ENCODE peak calls at places on chromosomes 13 and 19, in five cellular contexts. One of them, this sample, is unnamed. For H3K4me1, the result is how much of the 10 kb centered on the place peaks cover.

GRCh38 chr19:13173129-13173737 is 23.0 kb downstream of the IER2 start:
- DNase-seq in Caco-2: no peak
- DNase-seq in naive thymus-derived CD4-positive, alpha-beta T cell: no peak
- DNase-seq in tibial artery: no peak
- DNase-seq in left ventricle myocardium inferior: no peak
- DNase-seq in this sample: no peak

GRCh38 chr19:4454952-4455738 is 2.4 kb downstream of the UBXN6 start:
- DNase-seq in Caco-2: no peak
- DNase-seq in naive thymus-derived CD4-positive, alpha-beta T cell: no peak
- DNase-seq in tibial artery: no peak
- DNase-seq in left ventricle myocardium inferior: no peak
- DNase-seq in this sample: no peak

GRCh38 chr13:27679896-27680295 is 58.2 kb downstream of the POLR1D start:
- DNase-seq in Caco-2: no peak
- DNase-seq in naive thymus-derived CD4-positive, alpha-beta T cell: no peak
- DNase-seq in tibial artery: no peak
- DNase-seq in left ventricle myocardium inferior: no peak
- DNase-seq in this sample: no peak

GRCh38 chr19:32828643-32829344 is 40.8 kb downstream of the SLC7A9 start:
- DNase-seq in Caco-2: no peak
- DNase-seq in naive thymus-derived CD4-positive, alpha-beta T cell: no peak
- DNase-seq in tibial artery: no peak
- DNase-seq in left ventricle myocardium inferior: no peak
- DNase-seq in this sample: no peak

GRCh38 chr19:10309423-10309822 is at the start of gene ZGLP1:
- DNase-seq in Caco-2: no peak
- DNase-seq in naive thymus-derived CD4-positive, alpha-beta T cell: no peak
- DNase-seq in tibial artery: no peak
- DNase-seq in left ventricle myocardium inferior: no peak
- DNase-seq in this sample: no peak

GRCh38 chr13:91546865-91547264 is 148.4 kb downstream of the GPC5 start:
- DNase-seq in Caco-2: no peak
- DNase-seq in naive thymus-derived CD4-positive, alpha-beta T cell: no peak
- DNase-seq in tibial artery: no peak
- DNase-seq in left ventricle myocardium inferior: no peak
- DNase-seq in this sample: no peak

GRCh38 chr13:109370486-109370885 is 415.9 kb downstream of the IRS2 start:
- DNase-seq in Caco-2: no peak
- DNase-seq in naive thymus-derived CD4-positive, alpha-beta T cell: no peak
- DNase-seq in tibial artery: no peak
- DNase-seq in left ventricle myocardium inferior: no peak
- DNase-seq in this sample: no peak

GRCh38 chr13:97276862-97277269 is 54.7 kb downstream of the MBNL2 start:
- DNase-seq in Caco-2: no peak
- DNase-seq in naive thymus-derived CD4-positive, alpha-beta T cell: no peak
- DNase-seq in tibial artery: no peak
- DNase-seq in left ventricle myocardium inferior: no peak
- DNase-seq in this sample: no peak

GRCh38 chr13:68481130-68481529 is 1251.0 kb upstream of the PCDH9 start:
- DNase-seq in Caco-2: no peak
- DNase-seq in naive thymus-derived CD4-positive, alpha-beta T cell: no peak
- DNase-seq in tibial artery: no peak
- DNase-seq in left ventricle myocardium inferior: no peak
- DNase-seq in this sample: no peak

GRCh38 chr13:44274838-44275237 is 98.8 kb upstream of the SERP2 start:
- DNase-seq in Caco-2: no peak
- DNase-seq in naive thymus-derived CD4-positive, alpha-beta T cell: no peak
- DNase-seq in tibial artery: no peak
- DNase-seq in left ventricle myocardium inferior: no peak
- DNase-seq in this sample: no peak

GRCh38 chr13:95671597-95671996 is 5.3 kb upstream of the DNAJC3 start:
- DNase-seq in Caco-2: no peak
- DNase-seq in naive thymus-derived CD4-positive, alpha-beta T cell: no peak
- DNase-seq in tibial artery: no peak
- DNase-seq in left ventricle myocardium inferior: no peak
- DNase-seq in this sample: no peak

GRCh38 chr13:91220872-91221271 is 126.6 kb upstream of the MIR17HG start:
- DNase-seq in Caco-2: no peak
- DNase-seq in naive thymus-derived CD4-positive, alpha-beta T cell: no peak
- DNase-seq in tibial artery: no peak
- DNase-seq in left ventricle myocardium inferior: no peak
- DNase-seq in this sample: no peak

GRCh38 chr19:55305491-55305890 is 19.6 kb downstream of the TMEM150B start:
- DNase-seq in Caco-2: peak
- DNase-seq in naive thymus-derived CD4-positive, alpha-beta T cell: peak
- DNase-seq in tibial artery: no peak
- DNase-seq in left ventricle myocardium inferior: no peak
- DNase-seq in this sample: no peak

GRCh38 chr13:43180837-43181236 is 157.5 kb downstream of the DNAJC15 start:
- DNase-seq in Caco-2: no peak
- DNase-seq in naive thymus-derived CD4-positive, alpha-beta T cell: no peak
- DNase-seq in tibial artery: no peak
- DNase-seq in left ventricle myocardium inferior: no peak
- DNase-seq in this sample: no peak

GRCh38 chr19:16462757-16463250 is 9.0 kb downstream of the EPS15L1 start:
- DNase-seq in Caco-2: no peak
- DNase-seq in naive thymus-derived CD4-positive, alpha-beta T cell: no peak
- DNase-seq in tibial artery: no peak
- DNase-seq in left ventricle myocardium inferior: peak
- DNase-seq in this sample: no peak

GRCh38 chr19:16461630-16462051 is 10.1 kb downstream of the EPS15L1 start:
- DNase-seq in Caco-2: no peak
- DNase-seq in naive thymus-derived CD4-positive, alpha-beta T cell: no peak
- DNase-seq in tibial artery: no peak
- DNase-seq in left ventricle myocardium inferior: peak
- DNase-seq in this sample: no peak

GRCh38 chr19:16463991-16464575 is 7.7 kb downstream of the EPS15L1 start:
- DNase-seq in Caco-2: peak
- DNase-seq in naive thymus-derived CD4-positive, alpha-beta T cell: no peak
- DNase-seq in tibial artery: no peak
- DNase-seq in left ventricle myocardium inferior: no peak
- DNase-seq in this sample: no peak

GRCh38 chr19:16465239-16465638 is 6.5 kb downstream of the EPS15L1 start:
- DNase-seq in Caco-2: no peak
- DNase-seq in naive thymus-derived CD4-positive, alpha-beta T cell: no peak
- DNase-seq in tibial artery: no peak
- DNase-seq in left ventricle myocardium inferior: no peak
- DNase-seq in this sample: no peak

DNA sequence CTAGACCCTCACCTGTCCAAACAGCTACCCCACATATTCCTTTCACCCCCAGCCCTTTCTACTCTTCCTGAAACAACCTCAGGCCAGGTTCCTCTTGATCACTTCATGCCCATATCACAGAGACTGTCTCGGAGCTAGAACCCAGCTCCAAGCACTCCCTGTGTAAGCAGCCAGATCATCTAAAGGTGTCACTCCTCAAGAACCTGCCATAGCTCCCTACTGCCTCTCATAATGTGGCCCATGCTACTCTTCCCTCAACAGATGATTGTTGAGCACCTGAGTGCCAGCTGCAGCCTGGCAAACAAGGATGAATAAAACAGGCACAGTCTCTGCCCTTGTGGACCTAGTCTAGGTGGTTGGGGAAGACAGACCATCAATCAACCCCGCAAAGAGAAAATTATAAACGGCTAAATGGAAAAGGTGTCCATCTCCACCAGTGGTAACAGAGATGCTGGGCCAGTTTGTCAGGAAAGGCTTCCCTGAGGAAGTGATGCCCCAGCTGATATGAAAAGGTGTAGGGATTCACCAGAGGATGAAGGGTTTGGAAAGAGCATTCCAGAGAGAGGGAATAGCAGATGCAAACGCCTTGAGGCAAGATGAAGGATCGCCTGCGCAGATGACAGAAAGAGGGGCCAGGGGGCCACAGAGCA is 8.3 kb downstream of the EPS15L1 start:
- DNase-seq in Caco-2: no peak
- DNase-seq in naive thymus-derived CD4-positive, alpha-beta T cell: no peak
- DNase-seq in tibial artery: no peak
- DNase-seq in left ventricle myocardium inferior: no peak
- DNase-seq in this sample: no peak
- H3K4me1 ChIP-seq in Caco-2: under half
- H3K4me1 ChIP-seq in naive thymus-derived CD4-positive, alpha-beta T cell: under half
- H3K4me1 ChIP-seq in tibial artery: under half
- H3K4me1 ChIP-seq in left ventricle myocardium inferior: half or more
- H3K4me1 ChIP-seq in this sample: under half

GRCh38 chr13:53010374-53011105 is 18.1 kb upstream of the OLFM4 start:
- DNase-seq in Caco-2: no peak
- DNase-seq in naive thymus-derived CD4-positive, alpha-beta T cell: no peak
- DNase-seq in tibial artery: no peak
- DNase-seq in left ventricle myocardium inferior: no peak
- DNase-seq in this sample: no peak
- H3K4me1 ChIP-seq in Caco-2: under half
- H3K4me1 ChIP-seq in naive thymus-derived CD4-positive, alpha-beta T cell: under half
- H3K4me1 ChIP-seq in tibial artery: under half
- H3K4me1 ChIP-seq in left ventricle myocardium inferior: under half
- H3K4me1 ChIP-seq in this sample: under half

GRCh38 chr19:35389192-35389861 is 18.5 kb downstream of the GPR42 start:
- DNase-seq in Caco-2: no peak
- DNase-seq in naive thymus-derived CD4-positive, alpha-beta T cell: no peak
- DNase-seq in tibial artery: no peak
- DNase-seq in left ventricle myocardium inferior: no peak
- DNase-seq in this sample: no peak
- H3K4me1 ChIP-seq in Caco-2: under half
- H3K4me1 ChIP-seq in naive thymus-derived CD4-positive, alpha-beta T cell: under half
- H3K4me1 ChIP-seq in tibial artery: under half
- H3K4me1 ChIP-seq in left ventricle myocardium inferior: under half
- H3K4me1 ChIP-seq in this sample: under half

GRCh38 chr13:50230365-50230978 is 215.2 kb downstream of the KCNRG start:
- DNase-seq in Caco-2: peak
- DNase-seq in naive thymus-derived CD4-positive, alpha-beta T cell: no peak
- DNase-seq in tibial artery: no peak
- DNase-seq in left ventricle myocardium inferior: no peak
- DNase-seq in this sample: no peak

GRCh38 chr13:50227356-50227755 is 212.1 kb downstream of the KCNRG start:
- DNase-seq in Caco-2: no peak
- DNase-seq in naive thymus-derived CD4-positive, alpha-beta T cell: no peak
- DNase-seq in tibial artery: no peak
- DNase-seq in left ventricle myocardium inferior: no peak
- DNase-seq in this sample: no peak

GRCh38 chr13:50228527-50228926 is 213.3 kb downstream of the KCNRG start:
- DNase-seq in Caco-2: no peak
- DNase-seq in naive thymus-derived CD4-positive, alpha-beta T cell: no peak
- DNase-seq in tibial artery: no peak
- DNase-seq in left ventricle myocardium inferior: no peak
- DNase-seq in this sample: no peak

GRCh38 chr13:50226515-50227147 is 211.4 kb downstream of the KCNRG start:
- DNase-seq in Caco-2: no peak
- DNase-seq in naive thymus-derived CD4-positive, alpha-beta T cell: no peak
- DNase-seq in tibial artery: no peak
- DNase-seq in left ventricle myocardium inferior: no peak
- DNase-seq in this sample: no peak

DNA sequence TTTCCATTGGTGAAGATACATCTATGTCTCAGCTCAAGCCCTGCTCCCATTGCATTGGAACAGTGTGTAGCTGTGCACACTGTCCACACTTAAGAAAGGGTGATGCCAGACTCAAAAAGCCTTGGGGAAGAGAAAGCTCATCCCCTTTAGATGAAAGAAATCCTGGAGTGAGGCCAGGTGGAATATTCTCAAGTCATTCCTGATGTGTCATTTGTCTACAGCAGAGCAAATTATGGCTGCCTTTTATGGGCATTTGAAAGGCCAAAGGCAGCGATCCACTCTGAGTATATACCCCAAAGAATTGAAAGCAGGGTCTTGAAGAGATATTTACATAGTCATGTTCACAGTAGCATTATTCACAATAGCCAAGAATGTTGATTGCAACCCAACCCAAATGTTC is 214.7 kb downstream of the KCNRG start:
- DNase-seq in Caco-2: no peak
- DNase-seq in naive thymus-derived CD4-positive, alpha-beta T cell: no peak
- DNase-seq in tibial artery: no peak
- DNase-seq in left ventricle myocardium inferior: no peak
- DNase-seq in this sample: no peak
- H3K4me1 ChIP-seq in Caco-2: under half
- H3K4me1 ChIP-seq in naive thymus-derived CD4-positive, alpha-beta T cell: under half
- H3K4me1 ChIP-seq in tibial artery: under half
- H3K4me1 ChIP-seq in left ventricle myocardium inferior: under half
- H3K4me1 ChIP-seq in this sample: under half

This sample was measured in NT2/D1.